ENCODE peak calls at places on chromosomes 5 and 9, in nine cellular contexts. One of them, this sample, is unnamed.
A peak's percentile ranks its signal among the peaks of the same experiment; 100 is the strongest.

GRCh38 chr5:179679014-179679674 is 1.7 kb downstream of the CBY3 start:
- DNase-seq in A549: no peak
- DNase-seq in upper lobe of right lung: peak; percentile 90
- DNase-seq in right cardiac atrium: peak; percentile 93
- DNase-seq in PC-3: no peak
- DNase-seq in stomach: peak; percentile 80
- DNase-seq in aorta: peak; percentile 92
- DNase-seq in GM23338: peak; percentile 95
- DNase-seq in cardiac muscle cell: no peak
- DNase-seq in this sample: peak; percentile 32

GRCh38 chr9:105901514-105902109 is 207.3 kb downstream of the TMEM38B start:
- DNase-seq in A549: peak; percentile 54
- DNase-seq in upper lobe of right lung: no peak
- DNase-seq in right cardiac atrium: peak; percentile 67
- DNase-seq in PC-3: peak; percentile 67
- DNase-seq in stomach: no peak
- DNase-seq in aorta: no peak
- DNase-seq in GM23338: peak; percentile 84
- DNase-seq in cardiac muscle cell: peak; percentile 82
- DNase-seq in this sample: peak; percentile 20

GRCh38 chr5:74673011-74673790 is 11.8 kb upstream of the HEXB start:
- DNase-seq in A549: no peak
- DNase-seq in upper lobe of right lung: no peak
- DNase-seq in right cardiac atrium: peak; percentile 30
- DNase-seq in PC-3: peak; percentile 59
- DNase-seq in stomach: no peak
- DNase-seq in aorta: no peak
- DNase-seq in GM23338: peak; percentile 74
- DNase-seq in cardiac muscle cell: peak; percentile 21
- DNase-seq in this sample: no peak

GRCh38 chr9:93196095-93197055 is 12.4 kb downstream of the WNK2 start:
- DNase-seq in A549: no peak
- DNase-seq in upper lobe of right lung: no peak
- DNase-seq in right cardiac atrium: peak; percentile 23
- DNase-seq in PC-3: no peak
- DNase-seq in stomach: no peak
- DNase-seq in aorta: peak; percentile 51
- DNase-seq in GM23338: no peak
- DNase-seq in cardiac muscle cell: no peak
- DNase-seq in this sample: no peak

GRCh38 chr9:72979405-72980100 is 26.7 kb upstream of the ALDH1A1 start:
- DNase-seq in A549: no peak
- DNase-seq in upper lobe of right lung: no peak
- DNase-seq in right cardiac atrium: no peak
- DNase-seq in PC-3: peak; percentile 11
- DNase-seq in stomach: no peak
- DNase-seq in aorta: no peak
- DNase-seq in GM23338: no peak
- DNase-seq in cardiac muscle cell: no peak
- DNase-seq in this sample: no peak

GRCh38 chr9:112132356-112132755 is 42.7 kb downstream of the SUSD1 start:
- DNase-seq in A549: no peak
- DNase-seq in upper lobe of right lung: no peak
- DNase-seq in right cardiac atrium: no peak
- DNase-seq in PC-3: no peak
- DNase-seq in stomach: no peak
- DNase-seq in aorta: no peak
- DNase-seq in GM23338: no peak
- DNase-seq in cardiac muscle cell: no peak
- DNase-seq in this sample: no peak

GRCh38 chr5:133398646-133399081 is 213.7 kb downstream of the FSTL4 start:
- DNase-seq in A549: no peak
- DNase-seq in upper lobe of right lung: no peak
- DNase-seq in right cardiac atrium: no peak
- DNase-seq in PC-3: no peak
- DNase-seq in stomach: no peak
- DNase-seq in aorta: no peak
- DNase-seq in GM23338: no peak
- DNase-seq in cardiac muscle cell: no peak
- DNase-seq in this sample: no peak

GRCh38 chr9:95981741-95982390 is 106.4 kb downstream of the ERCC6L2 start:
- DNase-seq in A549: no peak
- DNase-seq in upper lobe of right lung: no peak
- DNase-seq in right cardiac atrium: no peak
- DNase-seq in PC-3: no peak
- DNase-seq in stomach: no peak
- DNase-seq in aorta: no peak
- DNase-seq in GM23338: no peak
- DNase-seq in cardiac muscle cell: no peak
- DNase-seq in this sample: no peak

GRCh38 chr5:25823330-25823873 is 1178.6 kb upstream of the CDH10 start:
- DNase-seq in A549: no peak
- DNase-seq in upper lobe of right lung: no peak
- DNase-seq in right cardiac atrium: peak; percentile 29
- DNase-seq in PC-3: no peak
- DNase-seq in stomach: no peak
- DNase-seq in aorta: peak; percentile 66
- DNase-seq in GM23338: no peak
- DNase-seq in cardiac muscle cell: no peak
- DNase-seq in this sample: no peak

GRCh38 chr9:38362912-38363588 is 29.5 kb upstream of the ALDH1B1 start:
- DNase-seq in A549: peak; percentile 60
- DNase-seq in upper lobe of right lung: no peak
- DNase-seq in right cardiac atrium: peak; percentile 69
- DNase-seq in PC-3: peak; percentile 86
- DNase-seq in stomach: peak; percentile 45
- DNase-seq in aorta: peak; percentile 73
- DNase-seq in GM23338: peak; percentile 55
- DNase-seq in cardiac muscle cell: peak; percentile 69
- DNase-seq in this sample: no peak

GRCh38 chr9:36144322-36145206 is 8.0 kb downstream of the GLIPR2 start:
- DNase-seq in A549: no peak
- DNase-seq in upper lobe of right lung: no peak
- DNase-seq in right cardiac atrium: peak; percentile 28
- DNase-seq in PC-3: no peak
- DNase-seq in stomach: no peak
- DNase-seq in aorta: peak; percentile 73
- DNase-seq in GM23338: no peak
- DNase-seq in cardiac muscle cell: no peak
- DNase-seq in this sample: no peak

GRCh38 chr9:22241024-22241423 is 205.6 kb upstream of the DMRTA1 start:
- DNase-seq in A549: no peak
- DNase-seq in upper lobe of right lung: no peak
- DNase-seq in right cardiac atrium: no peak
- DNase-seq in PC-3: no peak
- DNase-seq in stomach: no peak
- DNase-seq in aorta: no peak
- DNase-seq in GM23338: no peak
- DNase-seq in cardiac muscle cell: no peak
- DNase-seq in this sample: no peak

GRCh38 chr9:37455884-37456647 is 9.2 kb downstream of the ZBTB5 start:
- DNase-seq in A549: no peak
- DNase-seq in upper lobe of right lung: no peak
- DNase-seq in right cardiac atrium: no peak
- DNase-seq in PC-3: peak; percentile 66
- DNase-seq in stomach: no peak
- DNase-seq in aorta: no peak
- DNase-seq in GM23338: no peak
- DNase-seq in cardiac muscle cell: no peak
- DNase-seq in this sample: no peak

GRCh38 chr9:79166005-79166404 is 405.8 kb upstream of the TLE4 start:
- DNase-seq in A549: no peak
- DNase-seq in upper lobe of right lung: no peak
- DNase-seq in right cardiac atrium: no peak
- DNase-seq in PC-3: peak; percentile 36
- DNase-seq in stomach: no peak
- DNase-seq in aorta: no peak
- DNase-seq in GM23338: no peak
- DNase-seq in cardiac muscle cell: no peak
- DNase-seq in this sample: no peak

GRCh38 chr9:708556-709432 is 132.7 kb upstream of the DMRT1 start:
- DNase-seq in A549: no peak
- DNase-seq in upper lobe of right lung: no peak
- DNase-seq in right cardiac atrium: no peak
- DNase-seq in PC-3: no peak
- DNase-seq in stomach: no peak
- DNase-seq in aorta: no peak
- DNase-seq in GM23338: no peak
- DNase-seq in cardiac muscle cell: peak; percentile 52
- DNase-seq in this sample: no peak

GRCh38 chr5:100758780-100759179 is 144.3 kb downstream of the ST8SIA4 start:
- DNase-seq in A549: no peak
- DNase-seq in upper lobe of right lung: no peak
- DNase-seq in right cardiac atrium: no peak
- DNase-seq in PC-3: peak; percentile 32
- DNase-seq in stomach: no peak
- DNase-seq in aorta: no peak
- DNase-seq in GM23338: no peak
- DNase-seq in cardiac muscle cell: no peak
- DNase-seq in this sample: no peak

GRCh38 chr9:24245988-24246387 is 299.7 kb downstream of the IZUMO3 start:
- DNase-seq in A549: no peak
- DNase-seq in upper lobe of right lung: no peak
- DNase-seq in right cardiac atrium: no peak
- DNase-seq in PC-3: peak; percentile 57
- DNase-seq in stomach: no peak
- DNase-seq in aorta: no peak
- DNase-seq in GM23338: peak; percentile 72
- DNase-seq in cardiac muscle cell: peak; percentile 45
- DNase-seq in this sample: no peak

GRCh38 chr5:143019157-143019556 is 249.0 kb downstream of the ARHGAP26 start:
- DNase-seq in A549: no peak
- DNase-seq in upper lobe of right lung: no peak
- DNase-seq in right cardiac atrium: no peak
- DNase-seq in PC-3: no peak
- DNase-seq in stomach: no peak
- DNase-seq in aorta: no peak
- DNase-seq in GM23338: no peak
- DNase-seq in cardiac muscle cell: no peak
- DNase-seq in this sample: no peak
- H3K4me1 ChIP-seq in A549: peaks cover 4% of the 10 kb centered on the region
- H3K4me1 ChIP-seq in upper lobe of right lung: peaks cover 12% of the 10 kb centered on the region
- H3K4me1 ChIP-seq in right cardiac atrium: peaks cover 11% of the 10 kb centered on the region
- H3K4me1 ChIP-seq in PC-3: no peaks in the 10 kb centered on the region
- H3K4me1 ChIP-seq in stomach: peaks cover 11% of the 10 kb centered on the region
- H3K4me1 ChIP-seq in aorta: no peaks in the 10 kb centered on the region
- H3K4me1 ChIP-seq in GM23338: peaks cover 16% of the 10 kb centered on the region
- H3K4me1 ChIP-seq in cardiac muscle cell: peaks cover 23% of the 10 kb centered on the region
- H3K4me1 ChIP-seq in this sample: peaks cover 36% of the 10 kb centered on the region

GRCh38 chr5:54531536-54531935 is 14.0 kb downstream of the SNX18 start:
- DNase-seq in A549: no peak
- DNase-seq in upper lobe of right lung: no peak
- DNase-seq in right cardiac atrium: no peak
- DNase-seq in PC-3: peak; percentile 60
- DNase-seq in stomach: no peak
- DNase-seq in aorta: no peak
- DNase-seq in GM23338: no peak
- DNase-seq in cardiac muscle cell: no peak
- DNase-seq in this sample: no peak

GRCh38 chr5:54533541-54534179 is 16.1 kb downstream of the SNX18 start:
- DNase-seq in A549: no peak
- DNase-seq in upper lobe of right lung: no peak
- DNase-seq in right cardiac atrium: peak; percentile 62
- DNase-seq in PC-3: no peak
- DNase-seq in stomach: peak; percentile 55
- DNase-seq in aorta: no peak
- DNase-seq in GM23338: peak; percentile 60
- DNase-seq in cardiac muscle cell: peak; percentile 72
- DNase-seq in this sample: no peak

GRCh38 chr5:54537720-54538119 is 20.2 kb downstream of the SNX18 start:
- DNase-seq in A549: no peak
- DNase-seq in upper lobe of right lung: no peak
- DNase-seq in right cardiac atrium: no peak
- DNase-seq in PC-3: no peak
- DNase-seq in stomach: no peak
- DNase-seq in aorta: no peak
- DNase-seq in GM23338: no peak
- DNase-seq in cardiac muscle cell: no peak
- DNase-seq in this sample: no peak

GRCh38 chr5:54535149-54535844 is 17.7 kb downstream of the SNX18 start:
- DNase-seq in A549: no peak
- DNase-seq in upper lobe of right lung: no peak
- DNase-seq in right cardiac atrium: no peak
- DNase-seq in PC-3: no peak
- DNase-seq in stomach: no peak
- DNase-seq in aorta: no peak
- DNase-seq in GM23338: no peak
- DNase-seq in cardiac muscle cell: no peak
- DNase-seq in this sample: no peak

GRCh38 chr5:54534306-54534705 is 16.7 kb downstream of the SNX18 start:
- DNase-seq in A549: no peak
- DNase-seq in upper lobe of right lung: no peak
- DNase-seq in right cardiac atrium: no peak
- DNase-seq in PC-3: no peak
- DNase-seq in stomach: no peak
- DNase-seq in aorta: no peak
- DNase-seq in GM23338: no peak
- DNase-seq in cardiac muscle cell: no peak
- DNase-seq in this sample: no peak
- H3K4me1 ChIP-seq in A549: no peaks in the 10 kb centered on the region
- H3K4me1 ChIP-seq in upper lobe of right lung: peaks cover 46% of the 10 kb centered on the region
- H3K4me1 ChIP-seq in right cardiac atrium: peaks cover 17% of the 10 kb centered on the region
- H3K4me1 ChIP-seq in PC-3: peaks cover 24% of the 10 kb centered on the region
- H3K4me1 ChIP-seq in stomach: peaks cover 45% of the 10 kb centered on the region
- H3K4me1 ChIP-seq in aorta: peaks cover 5% of the 10 kb centered on the region
- H3K4me1 ChIP-seq in GM23338: peaks cover 14% of the 10 kb centered on the region
- H3K4me1 ChIP-seq in cardiac muscle cell: peaks cover 38% of the 10 kb centered on the region
- H3K4me1 ChIP-seq in this sample: peaks cover 30% of the 10 kb centered on the region

GRCh38 chr5:476102-476813 is 33.3 kb downstream of the EXOC3 start:
- DNase-seq in A549: no peak
- DNase-seq in upper lobe of right lung: no peak
- DNase-seq in right cardiac atrium: peak; percentile 57
- DNase-seq in PC-3: no peak
- DNase-seq in stomach: no peak
- DNase-seq in aorta: peak; percentile 71
- DNase-seq in GM23338: no peak
- DNase-seq in cardiac muscle cell: no peak
- DNase-seq in this sample: no peak
- H3K4me1 ChIP-seq in A549: peaks cover 15% of the 10 kb centered on the region
- H3K4me1 ChIP-seq in upper lobe of right lung: peaks cover 18% of the 10 kb centered on the region
- H3K4me1 ChIP-seq in right cardiac atrium: peaks cover 5% of the 10 kb centered on the region
- H3K4me1 ChIP-seq in PC-3: peaks cover 20% of the 10 kb centered on the region
- H3K4me1 ChIP-seq in stomach: peaks cover 21% of the 10 kb centered on the region
- H3K4me1 ChIP-seq in aorta: no peaks in the 10 kb centered on the region
- H3K4me1 ChIP-seq in GM23338: no peaks in the 10 kb centered on the region
- H3K4me1 ChIP-seq in cardiac muscle cell: peaks cover 14% of the 10 kb centered on the region
- H3K4me1 ChIP-seq in this sample: peaks cover 11% of the 10 kb centered on the region

DNA sequence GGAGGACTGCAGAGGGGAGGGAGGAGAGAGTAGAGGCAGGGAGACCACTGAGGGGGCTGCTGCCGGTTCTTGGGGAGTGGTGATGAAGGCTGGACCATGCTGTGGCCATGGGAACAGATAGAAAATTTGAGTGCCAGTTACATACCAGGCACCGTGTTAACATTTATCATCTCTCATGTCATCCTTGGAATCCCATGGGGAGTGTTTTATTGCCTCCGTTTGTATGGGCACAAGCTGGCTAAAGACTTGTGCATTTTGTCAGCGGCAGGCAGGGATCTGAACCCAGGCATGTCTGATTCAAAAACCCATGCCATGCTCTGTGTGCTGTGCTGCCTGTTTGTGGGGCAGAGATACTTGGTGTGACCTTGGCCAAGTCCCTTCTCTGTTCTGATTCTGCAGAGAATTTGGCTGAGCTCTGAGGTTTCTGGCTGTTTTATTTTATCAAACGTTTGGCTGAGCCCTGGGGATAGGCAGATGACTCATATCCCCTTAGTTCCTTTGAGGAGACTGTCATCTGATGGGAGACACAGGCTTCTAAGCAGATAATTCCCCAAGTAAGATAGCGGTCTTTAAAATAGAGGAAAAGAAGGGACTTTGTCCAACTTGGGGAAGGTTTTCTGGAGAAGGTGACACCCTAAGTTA is 22.2 kb downstream of the COL27A1 start:
- DNase-seq in A549: peak; percentile 26
- DNase-seq in upper lobe of right lung: no peak
- DNase-seq in right cardiac atrium: no peak
- DNase-seq in PC-3: peak; percentile 60
- DNase-seq in stomach: no peak
- DNase-seq in aorta: peak; percentile 11
- DNase-seq in GM23338: no peak
- DNase-seq in cardiac muscle cell: no peak
- DNase-seq in this sample: no peak
- H3K4me1 ChIP-seq in A549: peaks cover 30% of the 10 kb centered on the region
- H3K4me1 ChIP-seq in upper lobe of right lung: peaks cover 21% of the 10 kb centered on the region
- H3K4me1 ChIP-seq in right cardiac atrium: peaks cover 24% of the 10 kb centered on the region
- H3K4me1 ChIP-seq in PC-3: peaks cover 12% of the 10 kb centered on the region
- H3K4me1 ChIP-seq in stomach: peaks cover 13% of the 10 kb centered on the region
- H3K4me1 ChIP-seq in aorta: peaks cover 7% of the 10 kb centered on the region
- H3K4me1 ChIP-seq in GM23338: no peaks in the 10 kb centered on the region
- H3K4me1 ChIP-seq in cardiac muscle cell: peaks cover 26% of the 10 kb centered on the region
- H3K4me1 ChIP-seq in this sample: peaks cover 74% of the 10 kb centered on the region

This sample was measured in gastrocnemius medialis.